ENCODE peak calls at places on chromosomes 4 and X, in nine cellular contexts. One of them, this sample, is unnamed.

GRCh38 chr4:25769251-25769650 is 93.5 kb downstream of the SEL1L3 start:
- DNase-seq in lung: no peak
- DNase-seq in ELF-1: peak
- DNase-seq in CD4-positive, CD25-positive, alpha-beta regulatory T cell: no peak
- DNase-seq in glomerular endothelial cell: no peak
- DNase-seq in NCI-H774: no peak
- DNase-seq in AML-193: no peak
- DNase-seq in stimulated activated CD8-positive, alpha-beta memory T cell treated with anti-CD3 and anti-CD28 coated beads, Interleukin-4, amount 100 ng/mL, for 24 hours: no peak
- DNase-seq in AG08396: no peak
- DNase-seq in this sample: no peak

GRCh38 chr4:6692806-6693205 is 872 bp upstream of the S100P start:
- DNase-seq in lung: no peak
- DNase-seq in ELF-1: peak
- DNase-seq in CD4-positive, CD25-positive, alpha-beta regulatory T cell: no peak
- DNase-seq in glomerular endothelial cell: no peak
- DNase-seq in NCI-H774: no peak
- DNase-seq in AML-193: no peak
- DNase-seq in stimulated activated CD8-positive, alpha-beta memory T cell treated with anti-CD3 and anti-CD28 coated beads, Interleukin-4, amount 100 ng/mL, for 24 hours: no peak
- DNase-seq in AG08396: no peak
- DNase-seq in this sample: no peak

GRCh38 chr4:48639816-48640215 is 140.3 kb downstream of the FRYL start:
- DNase-seq in lung: no peak
- DNase-seq in ELF-1: no peak
- DNase-seq in CD4-positive, CD25-positive, alpha-beta regulatory T cell: no peak
- DNase-seq in glomerular endothelial cell: no peak
- DNase-seq in NCI-H774: no peak
- DNase-seq in AML-193: no peak
- DNase-seq in stimulated activated CD8-positive, alpha-beta memory T cell treated with anti-CD3 and anti-CD28 coated beads, Interleukin-4, amount 100 ng/mL, for 24 hours: no peak
- DNase-seq in AG08396: no peak
- DNase-seq in this sample: no peak

GRCh38 chr4:52548818-52549570 is 110.1 kb downstream of the USP46 start:
- DNase-seq in lung: no peak
- DNase-seq in ELF-1: no peak
- DNase-seq in CD4-positive, CD25-positive, alpha-beta regulatory T cell: no peak
- DNase-seq in glomerular endothelial cell: no peak
- DNase-seq in NCI-H774: no peak
- DNase-seq in AML-193: no peak
- DNase-seq in stimulated activated CD8-positive, alpha-beta memory T cell treated with anti-CD3 and anti-CD28 coated beads, Interleukin-4, amount 100 ng/mL, for 24 hours: no peak
- DNase-seq in AG08396: no peak
- DNase-seq in this sample: no peak

GRCh38 chr4:118335774-118336173 is 17.0 kb downstream of the PRSS12 start:
- DNase-seq in lung: no peak
- DNase-seq in ELF-1: no peak
- DNase-seq in CD4-positive, CD25-positive, alpha-beta regulatory T cell: no peak
- DNase-seq in glomerular endothelial cell: no peak
- DNase-seq in NCI-H774: no peak
- DNase-seq in AML-193: no peak
- DNase-seq in stimulated activated CD8-positive, alpha-beta memory T cell treated with anti-CD3 and anti-CD28 coated beads, Interleukin-4, amount 100 ng/mL, for 24 hours: no peak
- DNase-seq in AG08396: no peak
- DNase-seq in this sample: no peak

GRCh38 chr4:96312049-96312685 is 472.3 kb downstream of the PDHA2 start:
- DNase-seq in lung: no peak
- DNase-seq in ELF-1: no peak
- DNase-seq in CD4-positive, CD25-positive, alpha-beta regulatory T cell: no peak
- DNase-seq in glomerular endothelial cell: no peak
- DNase-seq in NCI-H774: no peak
- DNase-seq in AML-193: no peak
- DNase-seq in stimulated activated CD8-positive, alpha-beta memory T cell treated with anti-CD3 and anti-CD28 coated beads, Interleukin-4, amount 100 ng/mL, for 24 hours: no peak
- DNase-seq in AG08396: no peak
- DNase-seq in this sample: no peak

GRCh38 chr4:181157647-181158046 is 1085.6 kb upstream of the TENM3 start:
- DNase-seq in lung: no peak
- DNase-seq in ELF-1: no peak
- DNase-seq in CD4-positive, CD25-positive, alpha-beta regulatory T cell: no peak
- DNase-seq in glomerular endothelial cell: no peak
- DNase-seq in NCI-H774: no peak
- DNase-seq in AML-193: no peak
- DNase-seq in stimulated activated CD8-positive, alpha-beta memory T cell treated with anti-CD3 and anti-CD28 coated beads, Interleukin-4, amount 100 ng/mL, for 24 hours: no peak
- DNase-seq in AG08396: no peak
- DNase-seq in this sample: no peak

GRCh38 chr4:110808371-110808878 is 185.5 kb upstream of the PITX2 start:
- DNase-seq in lung: no peak
- DNase-seq in ELF-1: no peak
- DNase-seq in CD4-positive, CD25-positive, alpha-beta regulatory T cell: no peak
- DNase-seq in glomerular endothelial cell: no peak
- DNase-seq in NCI-H774: no peak
- DNase-seq in AML-193: no peak
- DNase-seq in stimulated activated CD8-positive, alpha-beta memory T cell treated with anti-CD3 and anti-CD28 coated beads, Interleukin-4, amount 100 ng/mL, for 24 hours: no peak
- DNase-seq in AG08396: no peak
- DNase-seq in this sample: no peak

GRCh38 chr4:56755901-56756300 is 65.6 kb downstream of the SPINK2 start:
- DNase-seq in lung: no peak
- DNase-seq in ELF-1: peak
- DNase-seq in CD4-positive, CD25-positive, alpha-beta regulatory T cell: no peak
- DNase-seq in glomerular endothelial cell: no peak
- DNase-seq in NCI-H774: no peak
- DNase-seq in AML-193: no peak
- DNase-seq in stimulated activated CD8-positive, alpha-beta memory T cell treated with anti-CD3 and anti-CD28 coated beads, Interleukin-4, amount 100 ng/mL, for 24 hours: no peak
- DNase-seq in AG08396: no peak
- DNase-seq in this sample: no peak

GRCh38 chr4:86362510-86362909 is 2.7 kb upstream of the MAPK10 start:
- DNase-seq in lung: no peak
- DNase-seq in ELF-1: no peak
- DNase-seq in CD4-positive, CD25-positive, alpha-beta regulatory T cell: no peak
- DNase-seq in glomerular endothelial cell: no peak
- DNase-seq in NCI-H774: no peak
- DNase-seq in AML-193: no peak
- DNase-seq in stimulated activated CD8-positive, alpha-beta memory T cell treated with anti-CD3 and anti-CD28 coated beads, Interleukin-4, amount 100 ng/mL, for 24 hours: no peak
- DNase-seq in AG08396: no peak
- DNase-seq in this sample: no peak

GRCh38 chr4:186689476-186689875 is 34.2 kb downstream of the FAT1 start:
- DNase-seq in lung: peak
- DNase-seq in ELF-1: no peak
- DNase-seq in CD4-positive, CD25-positive, alpha-beta regulatory T cell: no peak
- DNase-seq in glomerular endothelial cell: no peak
- DNase-seq in NCI-H774: peak
- DNase-seq in AML-193: no peak
- DNase-seq in stimulated activated CD8-positive, alpha-beta memory T cell treated with anti-CD3 and anti-CD28 coated beads, Interleukin-4, amount 100 ng/mL, for 24 hours: no peak
- DNase-seq in AG08396: no peak
- DNase-seq in this sample: no peak

GRCh38 chrX:45379186-45379585 is 178.5 kb upstream of the DIPK2B start:
- DNase-seq in lung: no peak
- DNase-seq in ELF-1: no peak
- DNase-seq in CD4-positive, CD25-positive, alpha-beta regulatory T cell: no peak
- DNase-seq in glomerular endothelial cell: no peak
- DNase-seq in NCI-H774: no peak
- DNase-seq in AML-193: no peak
- DNase-seq in stimulated activated CD8-positive, alpha-beta memory T cell treated with anti-CD3 and anti-CD28 coated beads, Interleukin-4, amount 100 ng/mL, for 24 hours: no peak
- DNase-seq in AG08396: no peak
- DNase-seq in this sample: no peak

GRCh38 chrX:103376979-103377324 is 614 bp downstream of the BEX3 start:
- DNase-seq in lung: no peak
- DNase-seq in ELF-1: peak
- DNase-seq in CD4-positive, CD25-positive, alpha-beta regulatory T cell: no peak
- DNase-seq in glomerular endothelial cell: no peak
- DNase-seq in NCI-H774: no peak
- DNase-seq in AML-193: no peak
- DNase-seq in stimulated activated CD8-positive, alpha-beta memory T cell treated with anti-CD3 and anti-CD28 coated beads, Interleukin-4, amount 100 ng/mL, for 24 hours: no peak
- DNase-seq in AG08396: no peak
- DNase-seq in this sample: peak

GRCh38 chr4:137609693-137610450 is 77.6 kb upstream of the PCDH18 start:
- DNase-seq in lung: no peak
- DNase-seq in ELF-1: no peak
- DNase-seq in CD4-positive, CD25-positive, alpha-beta regulatory T cell: no peak
- DNase-seq in glomerular endothelial cell: no peak
- DNase-seq in NCI-H774: no peak
- DNase-seq in AML-193: no peak
- DNase-seq in stimulated activated CD8-positive, alpha-beta memory T cell treated with anti-CD3 and anti-CD28 coated beads, Interleukin-4, amount 100 ng/mL, for 24 hours: no peak
- DNase-seq in AG08396: peak
- DNase-seq in this sample: no peak

GRCh38 chrX:99938464-99938863 is 471.6 kb downstream of the PCDH19 start:
- DNase-seq in lung: no peak
- DNase-seq in ELF-1: no peak
- DNase-seq in CD4-positive, CD25-positive, alpha-beta regulatory T cell: no peak
- DNase-seq in glomerular endothelial cell: no peak
- DNase-seq in NCI-H774: no peak
- DNase-seq in AML-193: no peak
- DNase-seq in stimulated activated CD8-positive, alpha-beta memory T cell treated with anti-CD3 and anti-CD28 coated beads, Interleukin-4, amount 100 ng/mL, for 24 hours: no peak
- DNase-seq in AG08396: no peak
- DNase-seq in this sample: no peak

GRCh38 chrX:44035576-44035975 is 62.4 kb upstream of the NDP start:
- DNase-seq in lung: no peak
- DNase-seq in ELF-1: no peak
- DNase-seq in CD4-positive, CD25-positive, alpha-beta regulatory T cell: no peak
- DNase-seq in glomerular endothelial cell: no peak
- DNase-seq in NCI-H774: no peak
- DNase-seq in AML-193: no peak
- DNase-seq in stimulated activated CD8-positive, alpha-beta memory T cell treated with anti-CD3 and anti-CD28 coated beads, Interleukin-4, amount 100 ng/mL, for 24 hours: no peak
- DNase-seq in AG08396: no peak
- DNase-seq in this sample: no peak

GRCh38 chr4:100688368-100688767 is 170.5 kb upstream of the EMCN start:
- DNase-seq in lung: no peak
- DNase-seq in ELF-1: no peak
- DNase-seq in CD4-positive, CD25-positive, alpha-beta regulatory T cell: no peak
- DNase-seq in glomerular endothelial cell: no peak
- DNase-seq in NCI-H774: no peak
- DNase-seq in AML-193: no peak
- DNase-seq in stimulated activated CD8-positive, alpha-beta memory T cell treated with anti-CD3 and anti-CD28 coated beads, Interleukin-4, amount 100 ng/mL, for 24 hours: no peak
- DNase-seq in AG08396: no peak
- DNase-seq in this sample: no peak

GRCh38 chrX:10008483-10009056 is 41.4 kb downstream of the CLDN34 start:
- DNase-seq in lung: no peak
- DNase-seq in ELF-1: no peak
- DNase-seq in CD4-positive, CD25-positive, alpha-beta regulatory T cell: no peak
- DNase-seq in glomerular endothelial cell: no peak
- DNase-seq in NCI-H774: no peak
- DNase-seq in AML-193: no peak
- DNase-seq in stimulated activated CD8-positive, alpha-beta memory T cell treated with anti-CD3 and anti-CD28 coated beads, Interleukin-4, amount 100 ng/mL, for 24 hours: no peak
- DNase-seq in AG08396: no peak
- DNase-seq in this sample: no peak

GRCh38 chr4:15162046-15162445 is 159.8 kb downstream of the CPEB2 start:
- DNase-seq in lung: no peak
- DNase-seq in ELF-1: peak
- DNase-seq in CD4-positive, CD25-positive, alpha-beta regulatory T cell: no peak
- DNase-seq in glomerular endothelial cell: no peak
- DNase-seq in NCI-H774: no peak
- DNase-seq in AML-193: no peak
- DNase-seq in stimulated activated CD8-positive, alpha-beta memory T cell treated with anti-CD3 and anti-CD28 coated beads, Interleukin-4, amount 100 ng/mL, for 24 hours: no peak
- DNase-seq in AG08396: no peak
- DNase-seq in this sample: no peak

GRCh38 chr4:98657531-98658286 is 702 bp downstream of the TSPAN5 start:
- DNase-seq in lung: no peak
- DNase-seq in ELF-1: peak
- DNase-seq in CD4-positive, CD25-positive, alpha-beta regulatory T cell: peak
- DNase-seq in glomerular endothelial cell: peak
- DNase-seq in NCI-H774: no peak
- DNase-seq in AML-193: peak
- DNase-seq in stimulated activated CD8-positive, alpha-beta memory T cell treated with anti-CD3 and anti-CD28 coated beads, Interleukin-4, amount 100 ng/mL, for 24 hours: peak
- DNase-seq in AG08396: peak
- DNase-seq in this sample: no peak

GRCh38 chr4:84680956-84681355 is 98.0 kb downstream of the CDS1 start:
- DNase-seq in lung: no peak
- DNase-seq in ELF-1: no peak
- DNase-seq in CD4-positive, CD25-positive, alpha-beta regulatory T cell: no peak
- DNase-seq in glomerular endothelial cell: no peak
- DNase-seq in NCI-H774: no peak
- DNase-seq in AML-193: no peak
- DNase-seq in stimulated activated CD8-positive, alpha-beta memory T cell treated with anti-CD3 and anti-CD28 coated beads, Interleukin-4, amount 100 ng/mL, for 24 hours: no peak
- DNase-seq in AG08396: no peak
- DNase-seq in this sample: no peak

GRCh38 chr4:146095867-146096266 is 79.7 kb upstream of the LSM6 start:
- DNase-seq in lung: no peak
- DNase-seq in ELF-1: no peak
- DNase-seq in CD4-positive, CD25-positive, alpha-beta regulatory T cell: no peak
- DNase-seq in glomerular endothelial cell: no peak
- DNase-seq in NCI-H774: no peak
- DNase-seq in AML-193: no peak
- DNase-seq in stimulated activated CD8-positive, alpha-beta memory T cell treated with anti-CD3 and anti-CD28 coated beads, Interleukin-4, amount 100 ng/mL, for 24 hours: no peak
- DNase-seq in AG08396: no peak
- DNase-seq in this sample: no peak

GRCh38 chr4:109334129-109334528 is 31.7 kb upstream of the COL25A1 start:
- DNase-seq in lung: no peak
- DNase-seq in ELF-1: no peak
- DNase-seq in CD4-positive, CD25-positive, alpha-beta regulatory T cell: no peak
- DNase-seq in glomerular endothelial cell: no peak
- DNase-seq in NCI-H774: no peak
- DNase-seq in AML-193: no peak
- DNase-seq in stimulated activated CD8-positive, alpha-beta memory T cell treated with anti-CD3 and anti-CD28 coated beads, Interleukin-4, amount 100 ng/mL, for 24 hours: no peak
- DNase-seq in AG08396: no peak
- DNase-seq in this sample: no peak

GRCh38 chr4:175951794-175952193 is 113.8 kb upstream of the WDR17 start:
- DNase-seq in lung: no peak
- DNase-seq in ELF-1: no peak
- DNase-seq in CD4-positive, CD25-positive, alpha-beta regulatory T cell: no peak
- DNase-seq in glomerular endothelial cell: no peak
- DNase-seq in NCI-H774: no peak
- DNase-seq in AML-193: no peak
- DNase-seq in stimulated activated CD8-positive, alpha-beta memory T cell treated with anti-CD3 and anti-CD28 coated beads, Interleukin-4, amount 100 ng/mL, for 24 hours: no peak
- DNase-seq in AG08396: no peak
- DNase-seq in this sample: no peak

GRCh38 chr4:20544645-20545044 is 155.6 kb upstream of the PACRGL start:
- DNase-seq in lung: no peak
- DNase-seq in ELF-1: no peak
- DNase-seq in CD4-positive, CD25-positive, alpha-beta regulatory T cell: no peak
- DNase-seq in glomerular endothelial cell: no peak
- DNase-seq in NCI-H774: no peak
- DNase-seq in AML-193: peak
- DNase-seq in stimulated activated CD8-positive, alpha-beta memory T cell treated with anti-CD3 and anti-CD28 coated beads, Interleukin-4, amount 100 ng/mL, for 24 hours: no peak
- DNase-seq in AG08396: peak
- DNase-seq in this sample: peak

GRCh38 chrX:109760241-109760921 is 27.3 kb upstream of the ACSL4 start:
- DNase-seq in lung: no peak
- DNase-seq in ELF-1: no peak
- DNase-seq in CD4-positive, CD25-positive, alpha-beta regulatory T cell: no peak
- DNase-seq in glomerular endothelial cell: no peak
- DNase-seq in NCI-H774: peak
- DNase-seq in AML-193: no peak
- DNase-seq in stimulated activated CD8-positive, alpha-beta memory T cell treated with anti-CD3 and anti-CD28 coated beads, Interleukin-4, amount 100 ng/mL, for 24 hours: no peak
- DNase-seq in AG08396: no peak
- DNase-seq in this sample: peak

GRCh38 chrX:110081740-110082139 is 78.8 kb downstream of the TMEM164 start:
- DNase-seq in lung: no peak
- DNase-seq in ELF-1: no peak
- DNase-seq in CD4-positive, CD25-positive, alpha-beta regulatory T cell: no peak
- DNase-seq in glomerular endothelial cell: no peak
- DNase-seq in NCI-H774: no peak
- DNase-seq in AML-193: no peak
- DNase-seq in stimulated activated CD8-positive, alpha-beta memory T cell treated with anti-CD3 and anti-CD28 coated beads, Interleukin-4, amount 100 ng/mL, for 24 hours: no peak
- DNase-seq in AG08396: no peak
- DNase-seq in this sample: no peak

GRCh38 chr4:128796934-128797333 is 12.6 kb upstream of the JADE1 start:
- DNase-seq in lung: no peak
- DNase-seq in ELF-1: no peak
- DNase-seq in CD4-positive, CD25-positive, alpha-beta regulatory T cell: no peak
- DNase-seq in glomerular endothelial cell: no peak
- DNase-seq in NCI-H774: no peak
- DNase-seq in AML-193: no peak
- DNase-seq in stimulated activated CD8-positive, alpha-beta memory T cell treated with anti-CD3 and anti-CD28 coated beads, Interleukin-4, amount 100 ng/mL, for 24 hours: no peak
- DNase-seq in AG08396: no peak
- DNase-seq in this sample: no peak

GRCh38 chrX:118756111-118756510 is 28.7 kb downstream of the IL13RA1 start:
- DNase-seq in lung: no peak
- DNase-seq in ELF-1: no peak
- DNase-seq in CD4-positive, CD25-positive, alpha-beta regulatory T cell: no peak
- DNase-seq in glomerular endothelial cell: no peak
- DNase-seq in NCI-H774: no peak
- DNase-seq in AML-193: peak
- DNase-seq in stimulated activated CD8-positive, alpha-beta memory T cell treated with anti-CD3 and anti-CD28 coated beads, Interleukin-4, amount 100 ng/mL, for 24 hours: no peak
- DNase-seq in AG08396: no peak
- DNase-seq in this sample: peak

GRCh38 chrX:39518451-39519212 is 579.1 kb downstream of the BCOR start:
- DNase-seq in lung: no peak
- DNase-seq in ELF-1: no peak
- DNase-seq in CD4-positive, CD25-positive, alpha-beta regulatory T cell: no peak
- DNase-seq in glomerular endothelial cell: no peak
- DNase-seq in NCI-H774: no peak
- DNase-seq in AML-193: no peak
- DNase-seq in stimulated activated CD8-positive, alpha-beta memory T cell treated with anti-CD3 and anti-CD28 coated beads, Interleukin-4, amount 100 ng/mL, for 24 hours: no peak
- DNase-seq in AG08396: no peak
- DNase-seq in this sample: no peak

GRCh38 chr4:52246834-52247233 is 195.7 kb downstream of the SPATA18 start:
- DNase-seq in lung: no peak
- DNase-seq in ELF-1: no peak
- DNase-seq in CD4-positive, CD25-positive, alpha-beta regulatory T cell: no peak
- DNase-seq in glomerular endothelial cell: no peak
- DNase-seq in NCI-H774: no peak
- DNase-seq in AML-193: no peak
- DNase-seq in stimulated activated CD8-positive, alpha-beta memory T cell treated with anti-CD3 and anti-CD28 coated beads, Interleukin-4, amount 100 ng/mL, for 24 hours: no peak
- DNase-seq in AG08396: no peak
- DNase-seq in this sample: no peak